ENCODE peak calls at places on chromosomes 11 and 22, in eight cellular contexts. B, C, T, I, Q, Y, H and F are unnamed samples.
A peak's percentile ranks its signal among the peaks of the same experiment; 100 is the strongest.

GRCh38 chr22:17228725-17229126 is 9.5 kb upstream of the ADA2 start:
- DNase-seq in Y (no peak), H (no peak), T (no peak), I (no peak), Q (no peak), C (no peak), B (peak; percentile 74), F (no peak)

GRCh38 chr11:65915821-65916251 is 3.0 kb downstream of the C11orf68 start:
- DNase-seq in H (peak; percentile 97), T (peak; percentile 98), B (peak; percentile 85), C (peak; percentile 95), I (peak; percentile 95), Q (peak; percentile 71), Y (peak; percentile 90), F (peak; percentile 97)

GRCh38 chr11:107275632-107276031 is 182.0 kb downstream of the CWF19L2 start:
- DNase-seq in Q (no peak), I (no peak), Y (no peak), C (no peak), B (no peak), T (no peak), H (no peak), F (peak; percentile 3)

GRCh38 chr11:73645972-73646631 is at the start of gene PLEKHB1:
- DNase-seq in B (no peak), T (no peak), C (no peak), H (no peak), I (no peak), Q (no peak), Y (no peak), F (no peak)

GRCh38 chr22:37625737-37626136 is 13.7 kb upstream of the SH3BP1 start:
- DNase-seq in H (no peak), Y (no peak), T (no peak), C (no peak), B (no peak), Q (no peak), I (no peak), F (no peak)

GRCh38 chr11:45660717-45661416 is 4.6 kb downstream of the CHST1 start:
- DNase-seq in Q (no peak), T (no peak), H (no peak), I (no peak), C (no peak), Y (no peak), B (no peak), F (no peak)

GRCh38 chr11:30789270-30789669 is 203.1 kb upstream of the MPPED2 start:
- DNase-seq in C (peak; percentile 57), Y (no peak), Q (no peak), I (no peak), T (no peak), H (no peak), B (no peak), F (no peak)

GRCh38 chr11:70834277-70834940 is 418.0 kb downstream of the SHANK2 start:
- DNase-seq in B (no peak), H (no peak), T (no peak), C (no peak), Y (no peak), I (no peak), Q (no peak), F (no peak)

GRCh38 chr11:65242389-65242788 is 19.4 kb upstream of the POLA2 start:
- DNase-seq in T (no peak), B (no peak), Q (no peak), I (no peak), C (no peak), H (no peak), Y (no peak), F (no peak)

GRCh38 chr11:28963189-28963588 is 855.0 kb downstream of the METTL15 start:
- DNase-seq in H (no peak), I (peak; percentile 24), Q (no peak), T (no peak), B (no peak), Y (no peak), C (peak; percentile 22), F (peak; percentile 53)

GRCh38 chr22:49564666-49565515 is 262.8 kb downstream of the BRD1 start:
- DNase-seq in C (no peak), T (no peak), B (no peak), Q (no peak), H (no peak), Y (no peak), I (no peak), F (no peak)

DNA sequence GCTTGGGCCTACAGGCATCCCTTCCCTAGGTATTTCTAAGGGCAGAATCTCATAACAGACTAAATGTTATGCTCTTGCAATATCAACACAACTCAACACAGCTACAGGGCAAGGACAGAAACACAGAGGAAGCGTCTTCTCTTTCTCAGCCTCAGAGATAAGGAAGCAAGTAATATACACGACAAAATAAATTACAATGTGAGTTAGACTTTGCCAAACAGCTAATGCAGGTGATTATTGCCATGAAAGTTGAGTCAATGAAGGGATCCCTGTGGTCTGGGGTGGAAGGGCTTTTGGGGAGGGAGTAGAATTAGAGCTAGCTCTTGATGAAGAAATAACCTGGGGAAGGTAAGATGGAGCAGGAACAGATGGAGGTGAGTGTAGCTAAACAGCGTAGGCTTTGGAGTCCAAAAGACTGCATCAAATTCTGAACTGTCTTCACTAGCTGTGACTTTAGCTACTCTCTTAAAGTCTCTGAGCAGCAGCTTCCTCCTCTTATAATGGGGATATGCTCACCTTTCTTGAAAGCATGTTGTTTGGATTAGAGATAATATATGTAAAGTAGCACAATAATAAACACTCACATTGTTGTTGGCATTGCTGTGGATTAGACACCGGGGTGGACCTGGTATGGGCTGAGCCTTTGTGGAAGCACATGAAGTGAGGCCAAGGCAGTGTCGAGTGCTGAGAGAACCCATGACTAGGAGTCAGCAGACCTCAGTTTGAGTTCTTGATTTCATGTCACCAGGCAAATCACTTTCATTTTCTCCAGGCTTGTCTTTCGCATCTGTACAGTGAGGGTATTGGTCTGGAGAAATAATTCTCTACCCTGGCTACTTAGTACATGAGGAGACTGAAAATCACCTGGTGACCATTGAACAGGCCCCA is 41.0 kb upstream of the AQP11 start:
- DNase-seq in I (no peak), B (no peak), T (no peak), Y (no peak), H (no peak), Q (no peak), C (no peak), F (no peak)
- TF ChIP-seq CTCF in I (peak; percentile 28), B (peak; percentile 27), T (peak; percentile 17), Y (no peak), H (peak; percentile 58), Q (no peak), C (no peak), F (no peak)

DNA sequence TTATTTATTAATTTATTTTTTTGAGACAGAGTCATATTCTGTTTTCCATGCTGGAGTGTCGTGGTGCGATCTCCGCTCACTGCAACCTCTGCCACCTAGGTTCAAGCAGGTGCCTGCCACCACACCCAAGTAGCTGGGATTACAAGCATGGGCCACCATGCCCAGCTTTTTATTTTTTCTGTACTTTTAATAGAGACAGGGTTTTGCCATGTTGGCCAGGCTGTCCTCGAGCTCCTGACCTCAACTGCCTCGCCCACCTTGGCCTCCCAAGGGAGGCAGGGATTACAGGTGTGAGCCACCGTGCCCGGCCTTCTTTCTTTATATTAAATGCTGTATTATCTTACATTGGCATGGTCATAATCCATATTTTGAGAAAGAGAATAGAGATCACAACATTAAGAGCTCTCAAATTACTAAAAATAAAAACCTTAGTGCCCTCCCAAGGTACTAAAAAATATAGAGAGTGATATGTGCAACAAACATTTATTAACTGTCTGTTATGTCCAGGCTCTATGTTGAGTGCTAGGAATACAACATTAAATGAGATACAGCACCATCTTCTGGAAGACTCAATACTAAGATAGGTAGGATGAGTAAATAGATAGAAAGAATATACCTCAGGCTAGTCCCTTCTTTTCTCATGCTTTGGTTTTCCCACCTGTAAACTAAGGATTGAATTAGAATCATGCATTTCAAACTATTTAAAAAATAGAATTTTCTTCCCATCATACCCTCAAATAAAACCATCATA is 84.1 kb downstream of the BBOX1 start:
- DNase-seq in I (peak; percentile 13), H (no peak), Y (no peak), C (peak; percentile 55), T (no peak), B (no peak), Q (no peak), F (peak; percentile 65)
- TF ChIP-seq CTCF in I (no peak), H (no peak), Y (no peak), C (peak; percentile 15), T (peak; percentile 12), B (no peak), Q (no peak), F (peak; percentile 25)

DNA sequence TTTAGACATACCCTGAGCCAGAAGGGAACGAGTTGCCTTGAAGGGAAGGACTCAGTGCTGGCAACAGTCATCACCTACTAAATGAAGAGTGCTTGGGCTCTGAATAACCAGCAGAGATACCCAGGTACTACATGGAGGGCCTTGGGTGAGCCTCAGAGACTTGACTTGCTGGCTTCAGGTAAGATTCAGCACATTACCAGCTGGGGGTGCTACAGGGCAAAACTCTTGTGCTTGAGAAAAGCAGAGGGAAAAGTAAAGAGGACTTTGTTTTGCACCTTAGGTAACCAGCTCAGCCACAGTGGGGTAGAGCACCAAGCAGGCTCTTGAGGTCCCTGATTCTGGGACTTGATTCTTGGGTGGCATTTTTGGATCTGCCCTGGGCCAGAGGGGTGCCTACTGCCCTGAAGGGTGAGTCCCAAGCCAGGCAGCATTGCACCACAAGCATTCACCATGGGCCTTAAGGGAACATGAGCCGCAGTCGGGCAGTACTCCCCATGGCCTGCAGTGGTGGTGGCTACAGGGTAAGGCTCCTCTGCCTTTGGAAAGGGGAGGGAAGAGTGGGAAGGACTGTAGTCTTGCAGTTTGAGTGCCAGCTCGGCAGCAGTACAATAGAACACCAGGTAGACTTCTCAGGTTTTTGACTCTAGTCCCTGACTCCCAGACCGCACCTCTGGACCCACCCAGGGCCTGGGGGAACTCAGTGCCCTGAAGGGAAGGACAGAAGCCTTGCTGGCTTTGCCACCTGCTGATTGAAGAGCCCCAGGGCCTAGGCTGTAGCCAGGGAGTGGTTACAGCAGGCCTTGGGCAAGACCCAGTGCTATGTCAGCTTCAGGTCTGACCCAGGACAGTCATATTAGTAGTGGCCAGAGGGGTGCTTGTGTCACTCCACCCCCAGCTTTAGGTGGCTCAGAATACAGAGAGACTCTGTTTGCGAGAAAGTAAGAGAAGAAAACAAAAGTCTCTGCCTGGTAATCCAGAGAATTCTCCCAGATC is 22.7 kb upstream of the PLEKHA7 start:
- DNase-seq in Q (no peak), H (no peak), T (no peak), B (no peak), I (no peak), Y (peak; percentile 51), C (no peak), F (no peak)
- TF ChIP-seq CTCF in Q (no peak), H (no peak), T (no peak), B (no peak), I (no peak), Y (peak; percentile 36), C (no peak), F (no peak)

GRCh38 chr22:39435616-39436015 is 21.2 kb upstream of the MGAT3 start:
- DNase-seq in I (no peak), Q (no peak), H (no peak), B (no peak), Y (no peak), C (no peak), T (no peak), F (no peak)

GRCh38 chr22:39434721-39435120 is 22.1 kb upstream of the MGAT3 start:
- DNase-seq in Q (no peak), C (no peak), B (no peak), H (no peak), Y (no peak), T (no peak), I (no peak), F (no peak)

GRCh38 chr22:39434243-39434653 is 22.6 kb upstream of the MGAT3 start:
- DNase-seq in Y (no peak), C (no peak), I (no peak), B (no peak), H (no peak), Q (peak; percentile 52), T (no peak), F (no peak)

GRCh38 chr22:39439170-39439569 is 17.6 kb upstream of the MGAT3 start:
- DNase-seq in T (no peak), I (no peak), Q (no peak), Y (no peak), H (peak; percentile 60), C (peak; percentile 47), B (peak; percentile 72), F (peak; percentile 66)

GRCh38 chr22:39437836-39438704 is 18.7 kb upstream of the MGAT3 start:
- DNase-seq in I (no peak), H (no peak), Y (no peak), T (no peak), B (no peak), Q (no peak), C (no peak), F (no peak)
- TF ChIP-seq CTCF in I (no peak), H (no peak), Y (no peak), T (no peak), B (no peak), Q (no peak), C (no peak), F (no peak)